ENCODE peak calls at places on chromosomes 4 and X, in ten cellular contexts. B is CD8-positive, alpha-beta memory T cell; D is NB4; V is neural progenitor cell; F is Karpas-422; H is effector memory CD4-positive, alpha-beta T cell; I is AG10803; W is fibroblast of the aortic adventitia; T is thoracic aorta; M is mesendoderm. P is an unnamed sample.

GRCh38 chr4:27096142-27096824 is 235.6 kb downstream of the STIM2 start:
- DNase-seq in B (no peak), D (peak; percentile 15), V (no peak), F (peak; percentile 51), H (no peak), I (no peak), W (peak; percentile 7), T (no peak), M (peak; percentile 29), P (no peak)

GRCh38 chr4:82799006-82799881 is 648 bp upstream of the SCD5 start:
- DNase-seq in B (no peak), D (no peak), V (peak; percentile 66), F (peak; percentile 58), H (no peak), I (no peak), W (peak; percentile 17), T (no peak), M (no peak), P (no peak)

GRCh38 chrX:71998836-71999509 is 88.3 kb downstream of the NHSL2 start:
- DNase-seq in B (peak; percentile 48), D (peak; percentile 55), V (peak; percentile 49), F (peak; percentile 77), H (no peak), I (peak; percentile 16), W (peak; percentile 36), T (no peak), M (peak; percentile 57), P (no peak)

GRCh38 chr4:140251566-140251965 is 97.6 kb upstream of the MAML3 start:
- DNase-seq in B (no peak), D (no peak), V (no peak), F (no peak), H (no peak), I (no peak), W (no peak), T (no peak), M (peak; percentile 51), P (no peak)

GRCh38 chr4:33062155-33062554 is 2342.0 kb downstream of the PCDH7 start:
- DNase-seq in B (no peak), D (no peak), V (no peak), F (no peak), H (no peak), I (peak; percentile 26), W (peak; percentile 16), T (no peak), M (no peak), P (no peak)

GRCh38 chrX:133402830-133403625 is 12.3 kb downstream of the GPC4 start:
- DNase-seq in B (no peak), D (no peak), V (no peak), F (no peak), H (no peak), I (no peak), W (no peak), T (no peak), M (no peak), P (no peak)

GRCh38 chr4:140834866-140835495 is 78.8 kb upstream of the TBC1D9 start:
- DNase-seq in B (no peak), D (no peak), V (peak; percentile 76), F (no peak), H (no peak), I (no peak), W (no peak), T (no peak), M (no peak), P (no peak)

GRCh38 chr4:68250151-68250930 is 4.8 kb upstream of the TMPRSS11B start:
- DNase-seq in B (no peak), D (no peak), V (no peak), F (no peak), H (no peak), I (no peak), W (no peak), T (no peak), M (no peak), P (no peak)

GRCh38 chr4:53128959-53129358 is 236.9 kb downstream of the SCFD2 start:
- DNase-seq in B (no peak), D (no peak), V (no peak), F (no peak), H (no peak), I (peak; percentile 58), W (peak; percentile 41), T (no peak), M (no peak), P (no peak)

GRCh38 chr4:168586926-168587325 is 90.1 kb downstream of the PALLD start:
- DNase-seq in B (no peak), D (no peak), V (no peak), F (no peak), H (no peak), I (no peak), W (no peak), T (no peak), M (peak; percentile 65), P (no peak)
- H3K4me3 ChIP-seq in B (no peak overlapping the region), D (no peak overlapping the region), V (no peak overlapping the region), F (no peak overlapping the region), H (no peak overlapping the region), I (no peak overlapping the region), W (no peak overlapping the region), T (peak overlapping the region; percentile 41), M (no peak overlapping the region), P (no peak overlapping the region)

GRCh38 chr4:152348670-152349069 is 187.2 kb downstream of the FBXW7 start:
- DNase-seq in B (no peak), D (no peak), V (peak; percentile 23), F (no peak), H (no peak), I (no peak), W (peak; percentile 47), T (no peak), M (peak; percentile 60), P (no peak)

GRCh38 chr4:152352215-152352614 is 183.7 kb downstream of the FBXW7 start:
- DNase-seq in B (no peak), D (no peak), V (no peak), F (no peak), H (no peak), I (no peak), W (no peak), T (no peak), M (no peak), P (no peak)

GRCh38 chr4:152346979-152347378 is 188.9 kb downstream of the FBXW7 start:
- DNase-seq in B (no peak), D (no peak), V (no peak), F (no peak), H (no peak), I (no peak), W (no peak), T (no peak), M (no peak), P (no peak)

GRCh38 chr4:152352645-152353116 is 183.2 kb downstream of the FBXW7 start:
- DNase-seq in B (no peak), D (peak; percentile 11), V (peak; percentile 85), F (peak; percentile 87), H (no peak), I (peak; percentile 98), W (peak; percentile 98), T (no peak), M (peak; percentile 67), P (peak; percentile 87)

GRCh38 chr4:152351080-152351479 is 184.8 kb downstream of the FBXW7 start:
- DNase-seq in B (no peak), D (no peak), V (no peak), F (no peak), H (no peak), I (no peak), W (no peak), T (no peak), M (no peak), P (no peak)
- H3K4me3 ChIP-seq in B (no peak overlapping the region), D (no peak overlapping the region), V (no peak overlapping the region), F (no peak overlapping the region), H (no peak overlapping the region), I (peak overlapping the region; percentile 69), W (peak overlapping the region; percentile 75), T (peak overlapping the region; percentile 38), M (no peak overlapping the region), P (peak overlapping the region; percentile 71)

DNA sequence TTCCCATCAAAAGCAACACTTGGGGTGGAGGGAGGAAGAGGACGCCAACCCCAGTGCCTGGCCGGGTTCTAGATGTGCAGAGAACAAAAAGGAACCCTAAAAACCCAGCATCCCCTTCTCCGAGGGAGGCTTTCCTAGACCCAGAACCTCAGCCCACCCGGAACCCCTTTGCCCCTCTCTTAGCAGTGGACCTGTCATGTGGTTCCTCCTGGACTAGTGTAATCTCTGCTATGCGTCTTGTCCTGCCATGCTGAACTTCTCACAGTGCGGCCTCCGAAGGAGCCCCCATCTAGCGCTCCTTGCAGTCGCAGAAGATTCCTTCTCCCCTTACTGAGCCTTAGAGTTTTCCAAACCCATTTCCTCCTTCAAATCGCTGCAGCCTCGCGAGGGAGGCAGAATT is 1.1 kb upstream of the PRRG3 start:
- DNase-seq in B (no peak), D (no peak), V (no peak), F (no peak), H (no peak), I (no peak), W (no peak), T (no peak), M (peak; percentile 1), P (no peak)
- H3K4me3 ChIP-seq in B (no peak overlapping the region), D (no peak overlapping the region), V (peak overlapping the region; percentile 55), F (no peak overlapping the region), H (no peak overlapping the region), I (no peak overlapping the region), W (no peak overlapping the region), T (no peak overlapping the region), M (no peak overlapping the region), P (no peak overlapping the region)

DNA sequence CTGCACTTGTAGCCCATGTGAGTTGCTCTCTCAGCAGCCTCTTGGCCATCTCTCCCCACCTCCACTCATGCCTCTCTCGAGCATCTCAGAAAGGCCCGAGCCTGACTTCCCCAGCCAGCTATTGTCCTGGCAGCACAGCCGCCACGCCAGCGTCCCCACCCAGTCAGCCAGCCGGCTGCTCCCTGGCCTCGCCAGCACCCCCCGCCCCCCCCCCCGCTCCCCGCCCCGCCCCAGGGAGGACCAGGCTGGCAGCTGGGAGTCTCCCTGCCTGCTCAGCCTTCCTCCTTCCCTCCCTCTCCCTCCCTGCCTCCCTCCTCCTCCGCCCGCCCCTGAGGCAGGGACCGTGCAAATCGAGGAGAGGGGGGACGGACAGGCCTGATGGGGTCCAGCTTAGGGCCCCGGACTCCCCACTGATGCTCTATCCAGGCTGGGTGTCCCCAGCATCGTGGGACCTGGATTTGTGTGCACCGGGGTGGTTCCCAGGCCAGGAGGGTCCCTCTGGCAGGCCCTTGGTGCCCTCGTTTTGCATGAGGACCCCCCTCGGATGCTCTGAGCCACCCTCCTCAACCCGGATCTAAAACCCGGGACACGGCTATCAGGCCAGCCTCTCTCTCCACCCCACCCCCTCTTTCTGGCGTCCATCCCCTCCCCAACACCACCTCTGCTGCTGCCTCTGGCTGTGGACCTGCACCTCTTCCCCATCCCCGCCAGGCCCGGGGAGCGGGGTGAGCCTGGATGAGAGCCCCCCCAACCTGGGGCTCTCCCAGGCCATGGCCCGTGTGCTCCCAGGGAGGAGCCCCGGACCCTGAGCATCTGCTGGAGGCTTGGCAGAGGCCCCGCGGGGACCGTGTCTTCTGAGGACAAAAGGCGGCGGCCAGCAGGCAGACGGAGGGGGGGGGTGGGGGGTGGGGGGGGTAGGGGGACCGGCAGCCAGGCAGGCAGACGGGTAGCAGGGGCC is at the start of gene GPR173:
- DNase-seq in B (no peak), D (no peak), V (peak; percentile 74), F (no peak), H (no peak), I (peak; percentile 74), W (peak; percentile 69), T (no peak), M (peak; percentile 68), P (peak; percentile 21)
- H3K4me3 ChIP-seq in B (no peak within 1 kb of the TSS), D (no peak within 1 kb of the TSS), V (peak within 1 kb of the TSS; percentile 75), F (no peak within 1 kb of the TSS), H (no peak within 1 kb of the TSS), I (peak within 1 kb of the TSS; percentile 67), W (peak within 1 kb of the TSS; percentile 74), T (peak within 1 kb of the TSS; percentile 80), M (peak within 1 kb of the TSS; percentile 37), P (peak within 1 kb of the TSS; percentile 71)

P was measured in AG04450.